ENCODE peak calls at places on chromosomes 12 and 14, in eight cellular contexts. H is hepatocyte, U is endothelial cell of umbilical vein, F is uterus, J is tibial nerve, B is IMR-90, M is fibroblast of lung, A is ovary. Y is an unnamed sample. For H3K27me3 and H3K9me3, the result is how much of the 10 kb centered on the place peaks cover.

GRCh38 chr12:53743277-53744129 is 8.3 kb downstream of the CISTR start:
- DNase-seq in U (peak), H (peak), A (peak), M (peak), J (no peak), F (peak), B (peak), Y (peak)

GRCh38 chr14:22188346-22188745 is 400.7 kb downstream of the DAD1 start:
- DNase-seq in A (no peak), H (no peak), B (peak), F (no peak), U (no peak), J (no peak), M (peak), Y (no peak)

GRCh38 chr12:108337235-108338223 is 1.6 kb downstream of the CMKLR1 start:
- DNase-seq in U (peak), B (peak), M (peak), J (no peak), H (peak), A (no peak), F (no peak), Y (peak)

GRCh38 chr12:101680647-101681046 is 16.8 kb upstream of the CHPT1 start:
- DNase-seq in U (no peak), J (no peak), A (no peak), H (no peak), M (no peak), F (no peak), B (no peak), Y (no peak)

GRCh38 chr12:65175385-65175784 is 6.0 kb downstream of the LEMD3 start:
- DNase-seq in U (no peak), B (no peak), F (no peak), H (no peak), J (no peak), M (no peak), A (no peak), Y (no peak)

GRCh38 chr12:96098631-96099030 is 63.2 kb upstream of the LTA4H start:
- DNase-seq in H (no peak), F (no peak), U (no peak), B (no peak), J (no peak), A (no peak), M (no peak), Y (no peak)

GRCh38 chr14:68513137-68513536 is 279.7 kb downstream of the ZFP36L1 start:
- DNase-seq in A (no peak), B (no peak), U (no peak), F (no peak), M (no peak), J (no peak), H (no peak), Y (no peak)

GRCh38 chr12:111068281-111068680 is 147.9 kb upstream of the MYL2 start:
- DNase-seq in U (no peak), M (no peak), A (no peak), F (no peak), B (no peak), H (no peak), J (no peak), Y (no peak)

GRCh38 chr12:24791622-24792021 is 157.3 kb downstream of the BCAT1 start:
- DNase-seq in M (no peak), U (no peak), J (no peak), F (no peak), H (no peak), B (no peak), A (no peak), Y (no peak)

GRCh38 chr12:26056335-26056734 is 68.5 kb downstream of the BHLHE41 start:
- DNase-seq in U (peak), F (no peak), B (peak), A (no peak), M (peak), J (no peak), H (no peak), Y (peak)

GRCh38 chr12:46919666-46920065 is 93.9 kb upstream of the SLC38A4 start:
- DNase-seq in A (no peak), M (no peak), H (no peak), J (no peak), B (peak), F (no peak), U (no peak), Y (no peak)

GRCh38 chr12:38053655-38054464 is 262.7 kb upstream of the ALG10B start:
- DNase-seq in J (no peak), H (no peak), U (no peak), B (no peak), A (no peak), M (no peak), F (no peak), Y (no peak)

GRCh38 chr14:92613008-92613658 is 99.6 kb downstream of the RIN3 start:
- DNase-seq in J (no peak), B (no peak), A (no peak), M (no peak), H (no peak), F (no peak), U (no peak), Y (peak)

GRCh38 chr12:133023566-133023965 is 13.7 kb upstream of the ZNF84 start:
- DNase-seq in U (no peak), B (peak), J (no peak), A (no peak), F (no peak), H (no peak), M (no peak), Y (no peak)

GRCh38 chr14:66514206-66514605 is 6.3 kb downstream of the GPHN start:
- DNase-seq in U (no peak), B (no peak), H (no peak), A (no peak), J (no peak), M (peak), F (no peak), Y (no peak)

GRCh38 chr14:75372260-75372659 is 55.6 kb upstream of the JDP2 start:
- DNase-seq in J (peak), A (no peak), H (no peak), U (no peak), F (no peak), B (no peak), M (no peak), Y (no peak)

GRCh38 chr12:121214171-121214777 is 4.3 kb downstream of the P2RX4 start:
- DNase-seq in M (peak), H (peak), J (no peak), A (no peak), F (no peak), U (peak), B (peak), Y (no peak)

GRCh38 chr12:108800591-108800990 is 56.8 kb downstream of the SSH1 start:
- DNase-seq in M (no peak), J (no peak), U (no peak), F (no peak), A (no peak), B (peak), H (no peak), Y (no peak)

GRCh38 chr12:117576053-117576452 is 214.6 kb upstream of the NOS1 start:
- DNase-seq in A (no peak), J (no peak), H (no peak), M (no peak), F (no peak), U (no peak), B (no peak), Y (no peak)

GRCh38 chr14:70822706-70823185 is 13.4 kb upstream of the MAP3K9 start:
- DNase-seq in U (no peak), A (peak), J (no peak), M (no peak), B (peak), H (peak), F (peak), Y (peak)

GRCh38 chr12:128820723-128821432 is 2.9 kb downstream of the SLC15A4 start:
- DNase-seq in J (no peak), F (no peak), A (no peak), H (no peak), M (no peak), B (no peak), U (no peak), Y (no peak)

GRCh38 chr14:67425603-67426002 is 13.6 kb upstream of the PLEK2 start:
- DNase-seq in H (no peak), A (no peak), U (no peak), J (no peak), B (no peak), M (no peak), F (no peak), Y (no peak)

GRCh38 chr12:97639702-97640101 is 177.1 kb downstream of the RMST start:
- DNase-seq in U (no peak), A (no peak), F (no peak), M (no peak), J (no peak), H (peak), B (no peak), Y (no peak)

GRCh38 chr14:54610051-54610977 is 43.4 kb downstream of the SAMD4A start:
- DNase-seq in M (peak), J (no peak), F (no peak), U (no peak), B (peak), H (no peak), A (no peak), Y (no peak)

GRCh38 chr12:1595690-1596347 is 1.4 kb upstream of the FBXL14 start:
- DNase-seq in H (no peak), J (no peak), B (peak), F (no peak), U (no peak), M (no peak), A (no peak), Y (peak)

GRCh38 chr12:6154730-6155459 is 30.4 kb upstream of the VWF start:
- DNase-seq in A (no peak), M (no peak), B (no peak), H (no peak), J (no peak), F (no peak), U (peak), Y (no peak)

GRCh38 chr14:58824106-58824505 is 186.3 kb downstream of the DACT1 start:
- DNase-seq in U (no peak), A (no peak), M (no peak), B (peak), F (no peak), J (no peak), H (no peak), Y (no peak)

GRCh38 chr12:31278445-31279242 is 47.3 kb downstream of the SINHCAF start:
- DNase-seq in H (no peak), B (no peak), U (no peak), A (no peak), M (no peak), J (no peak), F (no peak), Y (no peak)

GRCh38 chr12:28130234-28130624 is 60.0 kb upstream of the CCDC91 start:
- DNase-seq in B (no peak), F (no peak), A (no peak), J (no peak), M (no peak), U (no peak), H (no peak), Y (no peak)
- H3K27me3 ChIP-seq in B (under half), F (under half), A (under half), J (under half), M (under half), U (under half), H (under half), Y (under half)

GRCh38 chr14:77603031-77603430 is 13.4 kb downstream of the SPTLC2 start:
- DNase-seq in U (peak), H (no peak), B (peak), J (no peak), A (no peak), F (no peak), M (no peak), Y (no peak)

GRCh38 chr14:77593501-77593911 is 22.9 kb downstream of the SPTLC2 start:
- DNase-seq in J (no peak), B (peak), A (no peak), F (no peak), U (peak), M (no peak), H (no peak), Y (no peak)

GRCh38 chr14:77601846-77602609 is 14.4 kb downstream of the SPTLC2 start:
- DNase-seq in U (no peak), J (no peak), H (no peak), B (no peak), M (no peak), A (no peak), F (no peak), Y (no peak)

GRCh38 chr14:77599894-77600293 is 16.5 kb downstream of the SPTLC2 start:
- DNase-seq in J (no peak), B (no peak), F (no peak), M (no peak), H (no peak), U (no peak), A (no peak), Y (no peak)

GRCh38 chr14:77598366-77599050 is 17.9 kb downstream of the SPTLC2 start:
- DNase-seq in B (no peak), A (no peak), U (no peak), F (no peak), M (no peak), J (no peak), H (no peak), Y (no peak)
- H3K4me3 ChIP-seq in B (no peak), A (no peak), U (no peak), F (no peak), M (no peak), J (no peak), H (no peak), Y (no peak)

GRCh38 chr14:97057238-97057637 is 260.1 kb downstream of the VRK1 start:
- DNase-seq in F (no peak), A (no peak), H (no peak), J (no peak), B (no peak), M (no peak), U (no peak), Y (no peak)

GRCh38 chr14:97058589-97058988 is 261.4 kb downstream of the VRK1 start:
- DNase-seq in A (no peak), F (no peak), H (no peak), U (no peak), B (no peak), M (no peak), J (no peak), Y (no peak)

GRCh38 chr14:97058071-97058470 is 260.9 kb downstream of the VRK1 start:
- DNase-seq in H (no peak), B (no peak), F (no peak), J (no peak), A (no peak), U (no peak), M (no peak), Y (no peak)

GRCh38 chr14:97053941-97054340 is 256.8 kb downstream of the VRK1 start:
- DNase-seq in U (no peak), J (no peak), B (no peak), F (no peak), H (no peak), A (no peak), M (no peak), Y (no peak)

GRCh38 chr14:97056086-97056485 is 258.9 kb downstream of the VRK1 start:
- DNase-seq in B (no peak), J (no peak), U (no peak), M (no peak), A (no peak), F (no peak), H (no peak), Y (no peak)
- H3K9me3 ChIP-seq in B (under half), J (under half), U (under half), M (under half), A (under half), F (under half), H (under half), Y (under half)

GRCh38 chr12:4914720-4915119 is 5.0 kb downstream of the KCNA1 start:
- DNase-seq in H (no peak), U (no peak), M (no peak), J (no peak), F (no peak), B (no peak), A (no peak), Y (no peak)
- H3K27me3 ChIP-seq in H (half or more), U (under half), M (under half), J (under half), F (under half), B (under half), A (under half), Y (under half)

DNA sequence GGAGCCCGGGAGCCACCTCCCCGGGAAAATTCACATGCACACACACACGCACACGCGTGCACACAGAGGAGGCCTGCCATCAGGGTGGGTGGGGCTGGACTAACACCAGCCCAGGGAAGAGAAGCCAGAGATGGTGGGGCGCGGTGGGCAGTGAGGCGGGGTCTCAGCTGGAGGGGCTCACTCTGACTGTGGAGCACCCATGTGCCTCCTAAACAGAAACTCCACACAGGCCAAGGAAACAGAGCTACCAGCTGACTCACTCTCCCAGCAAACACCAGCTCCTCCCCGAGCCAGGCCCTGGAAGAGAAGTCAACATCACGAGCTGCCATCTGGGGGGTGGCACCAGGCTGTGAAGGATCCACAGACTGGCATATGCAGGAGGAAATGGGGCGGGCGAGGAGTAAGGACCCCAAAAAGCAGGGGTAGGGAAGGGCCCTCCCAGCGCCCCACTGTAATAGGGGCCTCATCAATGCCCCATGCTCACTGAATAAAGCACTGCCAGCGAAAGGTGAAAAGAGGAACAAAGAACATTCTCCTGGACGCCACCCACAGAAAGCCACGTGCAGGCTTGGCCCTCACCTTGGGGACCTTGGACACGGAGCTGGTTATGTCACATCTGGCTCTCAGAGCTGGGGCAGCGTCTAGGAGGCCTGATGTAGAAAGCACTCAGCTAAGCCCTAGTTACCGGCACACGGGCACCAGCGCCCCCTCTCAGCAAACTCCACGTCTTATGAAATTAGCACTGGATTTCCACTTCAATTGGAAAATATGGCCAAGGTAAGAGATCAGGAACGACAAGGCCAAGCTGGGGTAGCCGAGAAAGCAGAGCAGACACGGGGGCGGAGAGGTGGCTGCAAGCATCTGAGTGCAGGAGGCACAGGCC is 8.4 kb upstream of the INF2 start:
- DNase-seq in H (peak), F (peak), J (no peak), M (peak), B (peak), U (peak), A (no peak), Y (peak)
- H3K4me3 ChIP-seq in H (no peak), F (no peak), J (peak), M (peak), B (no peak), U (no peak), A (no peak), Y (peak)

DNA sequence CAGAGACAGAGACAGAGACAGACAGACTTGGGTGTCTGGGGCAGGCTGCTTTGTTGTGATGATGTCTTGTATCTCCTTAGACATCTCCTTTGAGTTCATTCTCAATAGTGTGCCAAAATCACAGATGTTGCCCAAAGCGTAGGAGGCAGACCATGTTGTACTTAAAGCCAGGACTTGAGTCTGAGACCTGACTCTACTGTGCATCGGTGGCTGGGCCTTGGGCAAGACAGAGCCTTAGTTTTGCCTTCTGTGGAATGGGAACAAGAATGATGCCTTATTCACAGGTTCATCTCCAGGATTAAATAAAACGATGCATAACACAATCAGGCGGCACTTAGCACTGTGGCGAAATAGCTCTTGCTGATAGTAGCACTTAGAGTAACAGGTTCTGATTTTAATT is 230.3 kb downstream of the AACS start:
- DNase-seq in B (no peak), U (no peak), F (no peak), J (no peak), A (no peak), H (no peak), M (no peak), Y (no peak)
- H3K9me3 ChIP-seq in B (under half), U (under half), F (under half), J (under half), A (under half), H (under half), M (under half), Y (under half)

GRCh38 chr12:80936353-80936641 is 1.4 kb downstream of the LIN7A start:
- DNase-seq in F (no peak), H (peak), U (no peak), B (no peak), J (no peak), A (peak), M (no peak), Y (no peak)
- H3K27me3 ChIP-seq in F (under half), H (under half), U (under half), B (under half), J (under half), A (under half), M (under half), Y (under half)

Y was measured in MG63.